ENCODE peak calls at places on chromosomes 12 and 14, in six cellular contexts. R, B, G, L, F and V are unnamed samples.

GRCh38 chr14:102930753-102931579 is 8.5 kb downstream of the AMN start:
- DNase-seq in R (peak; percentile 65), B (no peak), G (no peak), L (no peak), F (peak; percentile 52), V (no peak)

GRCh38 chr12:111413442-111414086 is 7.8 kb downstream of the SH2B3 start:
- DNase-seq in R (peak; percentile 43), B (no peak), G (no peak), L (no peak), F (no peak), V (no peak)

GRCh38 chr14:60184597-60185555 is 19.7 kb upstream of the DHRS7 start:
- DNase-seq in R (peak; percentile 27), B (no peak), G (no peak), L (no peak), F (no peak), V (no peak)

GRCh38 chr12:57488397-57489156 is 709 bp downstream of the MARS1 start:
- DNase-seq in R (no peak), B (no peak), G (no peak), L (no peak), F (no peak), V (no peak)

GRCh38 chr12:116456683-116457082 is 102.5 kb upstream of the MAP1LC3B2 start:
- DNase-seq in R (no peak), B (no peak), G (no peak), L (no peak), F (no peak), V (no peak)

GRCh38 chr14:42335918-42336317 is 729.2 kb downstream of the LRFN5 start:
- DNase-seq in R (no peak), B (no peak), G (no peak), L (no peak), F (no peak), V (no peak)

GRCh38 chr14:39581474-39581873 is 149.2 kb upstream of the FBXO33 start:
- DNase-seq in R (peak; percentile 11), B (no peak), G (no peak), L (no peak), F (no peak), V (no peak)

GRCh38 chr14:101132051-101132541 is 228.6 kb upstream of the RTL1 start:
- DNase-seq in R (no peak), B (peak; percentile 13), G (no peak), L (no peak), F (peak; percentile 22), V (no peak)

GRCh38 chr14:91067186-91067585 is 6.7 kb upstream of the RPS6KA5 start:
- DNase-seq in R (no peak), B (no peak), G (no peak), L (no peak), F (no peak), V (no peak)

GRCh38 chr14:34237098-34237497 is 224.9 kb downstream of the SPTSSA start:
- DNase-seq in R (peak; percentile 17), B (no peak), G (no peak), L (no peak), F (no peak), V (no peak)

GRCh38 chr12:91613223-91613779 is 430.7 kb upstream of the DCN start:
- DNase-seq in R (no peak), B (no peak), G (no peak), L (no peak), F (no peak), V (no peak)

GRCh38 chr14:78170203-78170602 is at the start of gene NRXN3:
- DNase-seq in R (no peak), B (no peak), G (no peak), L (no peak), F (no peak), V (no peak)

GRCh38 chr14:87643005-87643404 is 350.0 kb downstream of the GALC start:
- DNase-seq in R (peak; percentile 40), B (no peak), G (no peak), L (no peak), F (no peak), V (no peak)

GRCh38 chr12:63922446-63922845 is 77.9 kb downstream of the SRGAP1 start:
- DNase-seq in R (peak; percentile 50), B (no peak), G (no peak), L (peak; percentile 41), F (no peak), V (no peak)

GRCh38 chr12:2283910-2284309 is 231.1 kb downstream of the CACNA1C start:
- DNase-seq in R (no peak), B (no peak), G (no peak), L (no peak), F (no peak), V (no peak)

GRCh38 chr14:97376310-97376709 is 579.1 kb downstream of the VRK1 start:
- DNase-seq in R (no peak), B (no peak), G (no peak), L (no peak), F (no peak), V (no peak)

GRCh38 chr12:25997401-25997973 is 39.0 kb downstream of the RASSF8 start:
- DNase-seq in R (peak; percentile 59), B (no peak), G (no peak), L (peak; percentile 30), F (no peak), V (no peak)

GRCh38 chr12:1812650-1813302 is 7.6 kb upstream of the LRTM2 start:
- DNase-seq in R (peak; percentile 80), B (no peak), G (no peak), L (no peak), F (peak; percentile 39), V (no peak)

GRCh38 chr12:98725481-98726247 is 80.6 kb downstream of the APAF1 start:
- DNase-seq in R (peak; percentile 55), B (no peak), G (no peak), L (peak; percentile 57), F (no peak), V (no peak)

GRCh38 chr12:115683240-115683765 is 594.2 kb downstream of the MED13L start:
- DNase-seq in R (no peak), B (no peak), G (no peak), L (no peak), F (no peak), V (no peak)

GRCh38 chr14:25400607-25401206 is 350.8 kb upstream of the STXBP6 start:
- DNase-seq in R (peak; percentile 1), B (no peak), G (no peak), L (no peak), F (peak; percentile 57), V (no peak)

GRCh38 chr14:99952453-99952852 is 112.8 kb upstream of the EVL start:
- DNase-seq in R (no peak), B (no peak), G (no peak), L (no peak), F (no peak), V (no peak)

GRCh38 chr14:100416081-100416480 is 92.9 kb downstream of the SLC25A47 start:
- DNase-seq in R (no peak), B (no peak), G (no peak), L (no peak), F (no peak), V (no peak)

GRCh38 chr12:123233505-123234299 is 466 bp downstream of the MTRFR start:
- DNase-seq in R (no peak), B (no peak), G (no peak), L (no peak), F (no peak), V (no peak)

GRCh38 chr12:29796823-29797263 is 13.1 kb upstream of the TMTC1 start:
- DNase-seq in R (peak; percentile 89), B (no peak), G (no peak), L (peak; percentile 29), F (no peak), V (no peak)

GRCh38 chr12:27226319-27226984 is 17.6 kb upstream of the STK38L start:
- DNase-seq in R (peak; percentile 65), B (no peak), G (no peak), L (peak; percentile 38), F (no peak), V (no peak)

GRCh38 chr12:60489071-60489470 is 893.2 kb downstream of the SLC16A7 start:
- DNase-seq in R (no peak), B (no peak), G (no peak), L (peak; percentile 4), F (no peak), V (no peak)

GRCh38 chr12:72330784-72331183 is 58.6 kb downstream of the TRHDE start:
- DNase-seq in R (no peak), B (no peak), G (no peak), L (no peak), F (no peak), V (no peak)

GRCh38 chr12:109710747-109711595 is 2.7 kb upstream of the FAM222A start:
- DNase-seq in R (peak; percentile 23), B (no peak), G (no peak), L (no peak), F (no peak), V (no peak)

GRCh38 chr12:32163596-32163995 is 56.9 kb downstream of the BICD1 start:
- DNase-seq in R (no peak), B (no peak), G (no peak), L (no peak), F (no peak), V (no peak)

GRCh38 chr12:7951671-7952070 is 15.7 kb upstream of the SLC2A3 start:
- DNase-seq in R (no peak), B (no peak), G (no peak), L (no peak), F (no peak), V (no peak)

GRCh38 chr12:130832561-130833209 is 6.4 kb downstream of the STX2 start:
- DNase-seq in R (peak; percentile 80), B (no peak), G (no peak), L (peak; percentile 18), F (no peak), V (no peak)

GRCh38 chr14:65509842-65510241 is 97.3 kb downstream of the FUT8 start:
- DNase-seq in R (no peak), B (no peak), G (no peak), L (no peak), F (no peak), V (no peak)

GRCh38 chr14:23299558-23299957 is 3.1 kb downstream of the PPP1R3E start:
- DNase-seq in R (peak; percentile 55), B (no peak), G (no peak), L (no peak), F (no peak), V (no peak)

GRCh38 chr14:28596336-28596735 is 170.3 kb upstream of the FOXG1 start:
- DNase-seq in R (peak; percentile 77), B (no peak), G (no peak), L (peak; percentile 12), F (no peak), V (no peak)
- TF ChIP-seq CTCF in R (peak; percentile 31), B (no peak), G (no peak), L (no peak), F (no peak), V (no peak)

GRCh38 chr12:104519190-104519857 is 62.6 kb downstream of the CHST11 start:
- DNase-seq in R (no peak), B (peak; percentile 63), G (no peak), L (no peak), F (no peak), V (no peak)
- TF ChIP-seq CTCF in R (no peak), B (no peak), G (no peak), L (no peak), F (no peak), V (no peak)

GRCh38 chr12:124566181-124567034 is 1.0 kb downstream of the NCOR2 start:
- DNase-seq in R (peak; percentile 78), B (peak; percentile 56), G (peak; percentile 39), L (peak; percentile 93), F (peak; percentile 88), V (peak; percentile 60)
- TF ChIP-seq CTCF in R (no peak), B (no peak), G (no peak), L (no peak), F (no peak), V (no peak)

GRCh38 chr12:59179231-59179630 is 258.9 kb upstream of the LRIG3 start:
- DNase-seq in R (no peak), B (no peak), G (no peak), L (no peak), F (no peak), V (no peak)

GRCh38 chr12:59173696-59174095 is 253.4 kb upstream of the LRIG3 start:
- DNase-seq in R (no peak), B (no peak), G (no peak), L (no peak), F (no peak), V (no peak)
- TF ChIP-seq CTCF in R (no peak), B (no peak), G (no peak), L (no peak), F (no peak), V (no peak)